ENCODE peak calls at places on chromosome 15, in six cellular contexts. U is lower leg skin, V is hepatocyte, P is upper lobe of right lung, J is astrocyte of the cerebellum, D is A549. S is an unnamed sample.

GRCh38 chr15:67469680-67470079 is 51.3 kb upstream of the C15orf61 start:
- DNase-seq in U (no peak), V (no peak), P (no peak), J (no peak), D (no peak), S (no peak)

GRCh38 chr15:95733931-95734330 is 596.6 kb upstream of the NR2F2 start:
- DNase-seq in U (no peak), V (no peak), P (no peak), J (no peak), D (no peak), S (no peak)

GRCh38 chr15:25092661-25093060 is 137.9 kb downstream of the SNRPN start:
- DNase-seq in U (no peak), V (no peak), P (no peak), J (peak; percentile 80), D (no peak), S (no peak)

GRCh38 chr15:31352283-31352880 is 25.7 kb downstream of the KLF13 start:
- DNase-seq in U (no peak), V (no peak), P (no peak), J (no peak), D (no peak), S (no peak)

GRCh38 chr15:89761009-89761831 is 10.2 kb upstream of the MESP1 start:
- DNase-seq in U (no peak), V (no peak), P (no peak), J (no peak), D (no peak), S (no peak)

GRCh38 chr15:28918141-28918983 is 32.6 kb downstream of the APBA2 start:
- DNase-seq in U (no peak), V (peak; percentile 69), P (peak; percentile 56), J (no peak), D (peak; percentile 65), S (no peak)

GRCh38 chr15:57198654-57199241 is 177.6 kb upstream of the CGNL1 start:
- DNase-seq in U (no peak), V (no peak), P (no peak), J (no peak), D (no peak), S (no peak)

GRCh38 chr15:75455982-75456531 is 4.6 kb upstream of the SIN3A start:
- DNase-seq in U (no peak), V (peak; percentile 63), P (peak; percentile 79), J (no peak), D (peak; percentile 72), S (peak; percentile 53)

GRCh38 chr15:41022487-41023090 is 69.3 kb downstream of the CHAC1 start:
- DNase-seq in U (no peak), V (peak; percentile 63), P (no peak), J (peak; percentile 49), D (peak; percentile 31), S (peak; percentile 47)

GRCh38 chr15:101647251-101647650 is 4.9 kb downstream of the TM2D3 start:
- DNase-seq in U (no peak), V (no peak), P (no peak), J (no peak), D (peak; percentile 41), S (no peak)

GRCh38 chr15:40072216-40072990 is 33.4 kb upstream of the SRP14 start:
- DNase-seq in U (no peak), V (no peak), P (peak; percentile 63), J (no peak), D (no peak), S (no peak)

GRCh38 chr15:22915866-22916515 is 64.2 kb downstream of the CYFIP1 start:
- DNase-seq in U (no peak), V (no peak), P (no peak), J (no peak), D (no peak), S (no peak)

GRCh38 chr15:40226739-40227138 is 12.1 kb upstream of the PAK6 start:
- DNase-seq in U (no peak), V (no peak), P (no peak), J (no peak), D (no peak), S (no peak)

GRCh38 chr15:98737122-98737521 is 88.8 kb downstream of the IGF1R start:
- DNase-seq in U (no peak), V (no peak), P (no peak), J (no peak), D (no peak), S (no peak)

GRCh38 chr15:67563092-67563491 is 20.6 kb downstream of the MAP2K5 start:
- DNase-seq in U (no peak), V (no peak), P (no peak), J (no peak), D (no peak), S (no peak)

GRCh38 chr15:51105430-51106016 is 10.8 kb upstream of the TNFAIP8L3 start:
- DNase-seq in U (no peak), V (no peak), P (no peak), J (no peak), D (no peak), S (no peak)

GRCh38 chr15:51103330-51103729 is 8.6 kb upstream of the TNFAIP8L3 start:
- DNase-seq in U (no peak), V (no peak), P (no peak), J (no peak), D (no peak), S (no peak)

GRCh38 chr15:51100785-51101489 is 6.2 kb upstream of the TNFAIP8L3 start:
- DNase-seq in U (no peak), V (no peak), P (no peak), J (no peak), D (no peak), S (no peak)

GRCh38 chr15:51107612-51108011 is 12.9 kb upstream of the TNFAIP8L3 start:
- DNase-seq in U (no peak), V (no peak), P (no peak), J (no peak), D (no peak), S (no peak)

GRCh38 chr15:51104512-51104911 is 9.8 kb upstream of the TNFAIP8L3 start:
- DNase-seq in U (no peak), V (no peak), P (no peak), J (no peak), D (no peak), S (no peak)
- H3K4me3 ChIP-seq in U (no peak overlapping the region), V (no peak overlapping the region), P (peak overlapping the region; percentile 17), J (no peak overlapping the region), D (no peak overlapping the region), S (no peak overlapping the region)

GRCh38 chr15:48177383-48177874 is 666 bp downstream of the MYEF2 start:
- DNase-seq in U (no peak), V (peak; percentile 51), P (no peak), J (peak; percentile 39), D (peak; percentile 8), S (no peak)
- H3K4me3 ChIP-seq in U (peak overlapping the region; percentile 18), V (peak overlapping the region; percentile 12), P (peak overlapping the region; percentile 65), J (peak overlapping the region; percentile 61), D (peak overlapping the region; percentile 84), S (peak overlapping the region; percentile 61)

DNA sequence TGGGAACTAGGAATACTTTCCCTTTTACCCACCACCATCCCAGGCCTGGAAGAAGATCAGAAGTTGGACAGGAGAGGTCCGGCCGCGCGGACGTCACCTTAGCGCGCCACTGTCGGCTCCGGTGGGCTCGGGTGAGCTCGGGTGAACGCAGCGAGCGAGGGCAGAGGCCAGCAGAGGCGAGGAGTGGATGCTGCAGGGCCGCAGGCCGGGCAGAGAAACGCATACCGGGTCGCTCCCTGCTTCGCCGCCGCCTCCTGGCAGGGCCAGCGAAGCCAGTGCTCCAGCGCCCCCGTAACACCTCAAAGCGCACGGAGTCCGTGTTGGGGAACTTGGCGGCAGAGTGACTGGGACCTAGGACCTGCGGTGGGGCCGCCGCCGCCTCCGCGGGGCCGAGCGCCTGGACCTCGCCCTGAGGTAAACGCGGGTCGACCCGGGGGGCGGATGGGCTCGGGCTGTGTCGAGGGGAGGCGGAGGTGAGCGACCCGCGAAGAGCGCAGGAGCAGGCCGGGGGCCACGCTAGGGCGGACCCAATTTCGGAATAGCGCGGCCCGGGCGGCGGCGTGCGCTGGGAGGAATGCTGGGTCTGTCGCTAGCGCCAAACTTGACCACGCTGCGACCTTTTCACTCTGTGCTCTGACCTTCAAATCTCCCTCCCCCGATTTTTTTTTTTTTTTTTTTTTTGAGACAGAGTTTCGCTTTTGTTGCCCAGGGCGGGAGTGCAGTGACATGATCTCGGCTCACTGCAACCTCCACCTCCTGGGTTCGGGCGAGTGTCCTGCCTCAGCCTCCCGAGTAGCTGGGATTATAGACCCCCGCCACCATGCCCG is 1.6 kb downstream of the CYP11A1 start:
- DNase-seq in U (no peak), V (peak; percentile 79), P (peak; percentile 77), J (no peak), D (no peak), S (no peak)
- H3K4me3 ChIP-seq in U (peak overlapping the region; percentile 21), V (peak overlapping the region; percentile 87), P (peak overlapping the region; percentile 55), J (peak overlapping the region; percentile 47), D (no peak overlapping the region), S (no peak overlapping the region)

GRCh38 chr15:34802371-34802770 is 7.0 kb upstream of the ACTC1 start:
- DNase-seq in U (no peak), V (no peak), P (no peak), J (no peak), D (no peak), S (no peak)

GRCh38 chr15:34799825-34800168 is 4.4 kb upstream of the ACTC1 start:
- DNase-seq in U (no peak), V (peak; percentile 15), P (no peak), J (no peak), D (no peak), S (no peak)

GRCh38 chr15:34804113-34804512 is 8.8 kb upstream of the ACTC1 start:
- DNase-seq in U (no peak), V (no peak), P (no peak), J (no peak), D (no peak), S (no peak)

GRCh38 chr15:34804776-34805175 is 9.4 kb upstream of the ACTC1 start:
- DNase-seq in U (no peak), V (no peak), P (no peak), J (no peak), D (no peak), S (no peak)

DNA sequence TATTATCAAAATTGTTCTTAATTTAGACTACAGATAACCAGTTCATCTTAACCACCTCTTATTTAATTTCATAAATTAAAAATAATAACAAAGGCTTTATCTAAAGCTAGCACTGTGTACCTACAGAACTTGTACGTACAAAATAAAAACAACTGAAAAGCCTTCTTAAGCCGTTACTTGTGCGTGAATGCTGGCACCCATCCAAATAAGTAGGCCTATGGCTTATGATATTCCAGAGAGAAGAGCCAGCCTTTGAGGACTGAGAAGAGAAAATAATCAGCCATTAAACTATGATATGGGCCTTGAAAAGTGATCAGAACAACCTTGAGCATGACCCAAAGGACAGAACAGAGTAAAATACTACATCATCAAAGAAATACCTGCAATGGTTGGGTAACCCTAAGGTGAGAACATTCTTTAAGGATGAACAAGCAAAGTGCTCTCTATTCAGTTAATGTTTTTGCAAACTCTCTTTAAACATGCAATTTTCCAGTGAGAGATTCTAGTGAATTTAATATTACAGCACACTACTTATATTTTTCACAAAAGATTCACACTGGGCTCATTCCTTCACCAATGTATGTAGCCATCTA is 7.5 kb upstream of the ACTC1 start:
- DNase-seq in U (no peak), V (no peak), P (no peak), J (no peak), D (no peak), S (no peak)
- H3K4me3 ChIP-seq in U (no peak overlapping the region), V (no peak overlapping the region), P (no peak overlapping the region), J (no peak overlapping the region), D (no peak overlapping the region), S (no peak overlapping the region)

S was measured in Caco-2.